ENCODE peak calls at places on chromosomes 13 and 19, in four cellular contexts. J is NCI-H460, H is activated T-helper 1 cell treated with Interleukin-2 at 50 U/mL for 16 hours, C is NCI-H774. V is an unnamed sample.

GRCh38 chr19:35712910-35713845 is 4.6 kb upstream of the KMT2B start:
- DNase-seq in H (no peak), C (no peak), J (no peak), V (no peak)

GRCh38 chr13:101399365-101399764 is 16.9 kb downstream of the NALCN start:
- DNase-seq in C (no peak), H (no peak), J (no peak), V (no peak)

GRCh38 chr19:12833418-12833746 is 997 bp downstream of the RTBDN start:
- DNase-seq in C (no peak), J (no peak), H (no peak), V (no peak)

GRCh38 chr13:32904271-32904670 is 112.0 kb upstream of the KL start:
- DNase-seq in C (no peak), H (no peak), J (no peak), V (no peak)

GRCh38 chr19:29489182-29489951 is 36.4 kb upstream of the VSTM2B start:
- DNase-seq in C (no peak), J (no peak), H (no peak), V (no peak)

GRCh38 chr19:42201489-42202289 is 15.8 kb downstream of the DEDD2 start:
- DNase-seq in H (no peak), J (no peak), C (no peak), V (peak; percentile 37)

GRCh38 chr13:50993908-50994307 is 84.3 kb downstream of the RNASEH2B start:
- DNase-seq in H (no peak), C (no peak), J (no peak), V (no peak)

GRCh38 chr19:40807147-40808020 is 8.4 kb downstream of the EGLN2 start:
- DNase-seq in C (no peak), H (no peak), J (no peak), V (no peak)

GRCh38 chr19:20039203-20039723 is at the start of gene ZNF682:
- DNase-seq in C (peak; percentile 96), H (peak; percentile 85), J (no peak), V (peak; percentile 85)

GRCh38 chr19:47581605-47582319 is 8.8 kb upstream of the ZNF541 start:
- DNase-seq in J (no peak), H (no peak), C (no peak), V (no peak)

GRCh38 chr19:30792561-30793505 is 420.6 kb downstream of the ZNF536 start:
- DNase-seq in J (no peak), C (no peak), H (no peak), V (no peak)